ENCODE peak calls at places on chromosome 7, in eight cellular contexts. One of them, this sample, is unnamed.
A peak's percentile ranks its signal among the peaks of the same experiment; 100 is the strongest.

GRCh38 chr7:44460325-44460724 is 30.1 kb downstream of the NUDCD3 start:
- DNase-seq in LoVo: no peak
- DNase-seq in WERI-Rb-1: no peak
- DNase-seq in GM04504: no peak
- DNase-seq in activated CD4-positive, alpha-beta T cell treated with anti-CD3 and anti-CD28 coated beads, Interleukin-2, amount 10 ng/mL, durations not matched to agents 7 days and 5 days: peak; percentile 84
- DNase-seq in HFFc6: no peak
- DNase-seq in heart right ventricle: no peak
- DNase-seq in NCI-H82: no peak
- DNase-seq in this sample: no peak

GRCh38 chr7:138667535-138667934 is 33.6 kb downstream of the SVOPL start:
- DNase-seq in activated CD4-positive, alpha-beta T cell treated with anti-CD3 and anti-CD28 coated beads, Interleukin-2, amount 10 ng/mL, durations not matched to agents 7 days and 5 days: no peak
- DNase-seq in GM04504: no peak
- DNase-seq in heart right ventricle: no peak
- DNase-seq in WERI-Rb-1: no peak
- DNase-seq in NCI-H82: no peak
- DNase-seq in LoVo: no peak
- DNase-seq in HFFc6: no peak
- DNase-seq in this sample: no peak

GRCh38 chr7:18004372-18004771 is 23.3 kb downstream of the PRPS1L1 start:
- DNase-seq in activated CD4-positive, alpha-beta T cell treated with anti-CD3 and anti-CD28 coated beads, Interleukin-2, amount 10 ng/mL, durations not matched to agents 7 days and 5 days: no peak
- DNase-seq in WERI-Rb-1: no peak
- DNase-seq in NCI-H82: no peak
- DNase-seq in HFFc6: no peak
- DNase-seq in GM04504: no peak
- DNase-seq in heart right ventricle: no peak
- DNase-seq in LoVo: no peak
- DNase-seq in this sample: no peak

GRCh38 chr7:68700414-68700813 is 897.9 kb upstream of the AUTS2 start:
- DNase-seq in heart right ventricle: no peak
- DNase-seq in NCI-H82: no peak
- DNase-seq in GM04504: no peak
- DNase-seq in LoVo: no peak
- DNase-seq in HFFc6: peak; percentile 0
- DNase-seq in activated CD4-positive, alpha-beta T cell treated with anti-CD3 and anti-CD28 coated beads, Interleukin-2, amount 10 ng/mL, durations not matched to agents 7 days and 5 days: no peak
- DNase-seq in WERI-Rb-1: no peak
- DNase-seq in this sample: peak; percentile 26

GRCh38 chr7:105863876-105864275 is 12.5 kb downstream of the ATXN7L1 start:
- DNase-seq in heart right ventricle: no peak
- DNase-seq in HFFc6: no peak
- DNase-seq in NCI-H82: no peak
- DNase-seq in WERI-Rb-1: no peak
- DNase-seq in activated CD4-positive, alpha-beta T cell treated with anti-CD3 and anti-CD28 coated beads, Interleukin-2, amount 10 ng/mL, durations not matched to agents 7 days and 5 days: no peak
- DNase-seq in LoVo: no peak
- DNase-seq in GM04504: no peak
- DNase-seq in this sample: no peak

GRCh38 chr7:75776295-75776971 is 4.4 kb upstream of the CCL26 start:
- DNase-seq in WERI-Rb-1: no peak
- DNase-seq in NCI-H82: no peak
- DNase-seq in heart right ventricle: no peak
- DNase-seq in HFFc6: peak; percentile 92
- DNase-seq in GM04504: peak; percentile 87
- DNase-seq in LoVo: peak; percentile 53
- DNase-seq in activated CD4-positive, alpha-beta T cell treated with anti-CD3 and anti-CD28 coated beads, Interleukin-2, amount 10 ng/mL, durations not matched to agents 7 days and 5 days: peak; percentile 46
- DNase-seq in this sample: peak; percentile 65

GRCh38 chr7:77657427-77658331 is 38.6 kb upstream of the RSBN1L start:
- DNase-seq in activated CD4-positive, alpha-beta T cell treated with anti-CD3 and anti-CD28 coated beads, Interleukin-2, amount 10 ng/mL, durations not matched to agents 7 days and 5 days: peak; percentile 51
- DNase-seq in LoVo: peak; percentile 64
- DNase-seq in NCI-H82: peak; percentile 74
- DNase-seq in WERI-Rb-1: no peak
- DNase-seq in GM04504: peak; percentile 14
- DNase-seq in HFFc6: peak; percentile 49
- DNase-seq in heart right ventricle: no peak
- DNase-seq in this sample: peak; percentile 58

GRCh38 chr7:74027124-74027682 is 770 bp upstream of the ELN start:
- DNase-seq in GM04504: no peak
- DNase-seq in activated CD4-positive, alpha-beta T cell treated with anti-CD3 and anti-CD28 coated beads, Interleukin-2, amount 10 ng/mL, durations not matched to agents 7 days and 5 days: no peak
- DNase-seq in NCI-H82: no peak
- DNase-seq in WERI-Rb-1: no peak
- DNase-seq in HFFc6: no peak
- DNase-seq in LoVo: no peak
- DNase-seq in heart right ventricle: no peak
- DNase-seq in this sample: no peak

GRCh38 chr7:38057829-38058228 is 120.2 kb upstream of the STARD3NL start:
- DNase-seq in activated CD4-positive, alpha-beta T cell treated with anti-CD3 and anti-CD28 coated beads, Interleukin-2, amount 10 ng/mL, durations not matched to agents 7 days and 5 days: no peak
- DNase-seq in heart right ventricle: no peak
- DNase-seq in LoVo: peak; percentile 10
- DNase-seq in WERI-Rb-1: no peak
- DNase-seq in HFFc6: no peak
- DNase-seq in NCI-H82: no peak
- DNase-seq in GM04504: no peak
- DNase-seq in this sample: no peak

GRCh38 chr7:69780377-69780776 is 182.1 kb downstream of the AUTS2 start:
- DNase-seq in GM04504: no peak
- DNase-seq in WERI-Rb-1: no peak
- DNase-seq in LoVo: no peak
- DNase-seq in NCI-H82: peak; percentile 10
- DNase-seq in activated CD4-positive, alpha-beta T cell treated with anti-CD3 and anti-CD28 coated beads, Interleukin-2, amount 10 ng/mL, durations not matched to agents 7 days and 5 days: no peak
- DNase-seq in HFFc6: no peak
- DNase-seq in heart right ventricle: no peak
- DNase-seq in this sample: no peak

GRCh38 chr7:13641699-13642098 is 347.8 kb downstream of the ETV1 start:
- DNase-seq in GM04504: peak; percentile 20
- DNase-seq in activated CD4-positive, alpha-beta T cell treated with anti-CD3 and anti-CD28 coated beads, Interleukin-2, amount 10 ng/mL, durations not matched to agents 7 days and 5 days: no peak
- DNase-seq in LoVo: no peak
- DNase-seq in WERI-Rb-1: no peak
- DNase-seq in NCI-H82: no peak
- DNase-seq in heart right ventricle: no peak
- DNase-seq in HFFc6: no peak
- DNase-seq in this sample: peak; percentile 65

This sample was measured in fibroblast of pulmonary artery.